ENCODE peak calls at places on chromosomes 2 and 18, in ten cellular contexts. G is GM18507; D is fibroblast of mammary gland; J is activated T-cell treated with anti-CD3 and anti-CD28 coated beads for 1 hour; R is EH; N is HFF-Myc; Z is NCI-H1092; Y is IMR-90; P is iris pigment epithelial cell; O is stimulated activated naive CD4-positive, alpha-beta T cell. K is an unnamed sample.
A peak's percentile ranks its signal among the peaks of the same experiment; 100 is the strongest.

GRCh38 chr2:120935339-120936313 is 200.0 kb downstream of the GLI2 start:
- DNase-seq in G (no peak), D (peak; percentile 40), J (no peak), R (peak; percentile 98), N (no peak), Z (no peak), Y (peak; percentile 74), P (peak; percentile 84), O (no peak), K (peak; percentile 78)

GRCh38 chr2:20506281-20506685 is 59.4 kb downstream of the RHOB start:
- DNase-seq in G (no peak), D (peak; percentile 83), J (no peak), R (peak; percentile 77), N (no peak), Z (no peak), Y (peak; percentile 81), P (peak; percentile 70), O (no peak), K (no peak)

GRCh38 chr2:63899639-63900038 is 57.9 kb downstream of the UGP2 start:
- DNase-seq in G (no peak), D (peak; percentile 28), J (no peak), R (no peak), N (no peak), Z (no peak), Y (no peak), P (no peak), O (no peak), K (no peak)

GRCh38 chr18:2083691-2084090 is 487.6 kb downstream of the METTL4 start:
- DNase-seq in G (no peak), D (no peak), J (no peak), R (no peak), N (no peak), Z (no peak), Y (no peak), P (peak; percentile 8), O (no peak), K (peak; percentile 41)

GRCh38 chr2:235264121-235264493 is 229.7 kb upstream of the AGAP1 start:
- DNase-seq in G (no peak), D (no peak), J (no peak), R (no peak), N (no peak), Z (no peak), Y (no peak), P (no peak), O (no peak), K (no peak)

GRCh38 chr2:74931940-74932339 is 26.5 kb upstream of the POLE4 start:
- DNase-seq in G (no peak), D (no peak), J (no peak), R (no peak), N (no peak), Z (no peak), Y (no peak), P (no peak), O (no peak), K (no peak)

GRCh38 chr18:2891526-2892431 is 45.0 kb downstream of the EMILIN2 start:
- DNase-seq in G (no peak), D (no peak), J (no peak), R (no peak), N (no peak), Z (no peak), Y (no peak), P (peak; percentile 49), O (no peak), K (no peak)

GRCh38 chr18:57816208-57816999 is 13.3 kb upstream of the ATP8B1 start:
- DNase-seq in G (no peak), D (no peak), J (no peak), R (no peak), N (no peak), Z (no peak), Y (no peak), P (no peak), O (no peak), K (no peak)

K was measured in hepatocyte.